ENCODE peak calls at places on chromosomes 4 and X, in four cellular contexts. One of them, this sample, is unnamed.

GRCh38 chrX:40078489-40079288 is 19.1 kb downstream of the BCOR start:
- DNase-seq in hepatocyte: no peak
- DNase-seq in AG09319: no peak
- DNase-seq in amniotic stem cell: no peak
- DNase-seq in this sample: no peak

GRCh38 chr4:173699841-173700475 is 169.9 kb upstream of the HAND2 start:
- DNase-seq in hepatocyte: no peak
- DNase-seq in AG09319: no peak
- DNase-seq in amniotic stem cell: no peak
- DNase-seq in this sample: no peak

GRCh38 chrX:150200820-150201287 is 162.3 kb upstream of the MAMLD1 start:
- DNase-seq in hepatocyte: peak
- DNase-seq in AG09319: peak
- DNase-seq in amniotic stem cell: peak
- DNase-seq in this sample: no peak

GRCh38 chrX:154376768-154377167 is 2.3 kb upstream of the EMD start:
- DNase-seq in hepatocyte: no peak
- DNase-seq in AG09319: no peak
- DNase-seq in amniotic stem cell: no peak
- DNase-seq in this sample: no peak

GRCh38 chrX:53317365-53318069 is 36.1 kb upstream of the IQSEC2 start:
- DNase-seq in hepatocyte: peak
- DNase-seq in AG09319: peak
- DNase-seq in amniotic stem cell: peak
- DNase-seq in this sample: peak

GRCh38 chrX:135625995-135626394 is 87.4 kb upstream of the CT45A1 start:
- DNase-seq in hepatocyte: peak
- DNase-seq in AG09319: no peak
- DNase-seq in amniotic stem cell: no peak
- DNase-seq in this sample: no peak

GRCh38 chr4:178823673-178824072 is 1381.4 kb upstream of the AGA start:
- DNase-seq in hepatocyte: no peak
- DNase-seq in AG09319: no peak
- DNase-seq in amniotic stem cell: no peak
- DNase-seq in this sample: no peak

GRCh38 chrX:130715299-130715698 is 187.7 kb downstream of the ENOX2 start:
- DNase-seq in hepatocyte: no peak
- DNase-seq in AG09319: no peak
- DNase-seq in amniotic stem cell: no peak
- DNase-seq in this sample: no peak

GRCh38 chr4:140252144-140252741 is 98.3 kb upstream of the MAML3 start:
- DNase-seq in hepatocyte: peak
- DNase-seq in AG09319: no peak
- DNase-seq in amniotic stem cell: no peak
- DNase-seq in this sample: peak

GRCh38 chr4:108881190-108881589 is 118.3 kb upstream of the ETNPPL start:
- DNase-seq in hepatocyte: no peak
- DNase-seq in AG09319: no peak
- DNase-seq in amniotic stem cell: peak
- DNase-seq in this sample: no peak

GRCh38 chrX:137052641-137053235 is 18.9 kb upstream of the GPR101 start:
- DNase-seq in hepatocyte: no peak
- DNase-seq in AG09319: no peak
- DNase-seq in amniotic stem cell: no peak
- DNase-seq in this sample: peak

GRCh38 chr4:30191902-30192301 is 528.3 kb upstream of the PCDH7 start:
- DNase-seq in hepatocyte: no peak
- DNase-seq in AG09319: no peak
- DNase-seq in amniotic stem cell: no peak
- DNase-seq in this sample: no peak

GRCh38 chrX:150429577-150429976 is 66.5 kb downstream of the MAMLD1 start:
- DNase-seq in hepatocyte: no peak
- DNase-seq in AG09319: peak
- DNase-seq in amniotic stem cell: no peak
- DNase-seq in this sample: no peak

GRCh38 chr4:89906787-89907521 is 12.3 kb downstream of the MMRN1 start:
- DNase-seq in hepatocyte: no peak
- DNase-seq in AG09319: no peak
- DNase-seq in amniotic stem cell: no peak
- DNase-seq in this sample: no peak

GRCh38 chr4:158938462-158939044 is 164.3 kb upstream of the RAPGEF2 start:
- DNase-seq in hepatocyte: no peak
- DNase-seq in AG09319: no peak
- DNase-seq in amniotic stem cell: no peak
- DNase-seq in this sample: peak

GRCh38 chrX:84363054-84363453 is 139.2 kb downstream of the HDX start:
- DNase-seq in hepatocyte: no peak
- DNase-seq in AG09319: no peak
- DNase-seq in amniotic stem cell: no peak
- DNase-seq in this sample: no peak

GRCh38 chr4:98517444-98518021 is 140.9 kb downstream of the TSPAN5 start:
- DNase-seq in hepatocyte: no peak
- DNase-seq in AG09319: no peak
- DNase-seq in amniotic stem cell: no peak
- DNase-seq in this sample: no peak

GRCh38 chr4:152536545-152537182 is 772 bp upstream of the FBXW7 start:
- DNase-seq in hepatocyte: peak
- DNase-seq in AG09319: no peak
- DNase-seq in amniotic stem cell: no peak
- DNase-seq in this sample: peak

GRCh38 chr4:134952775-134953174 is 751.2 kb upstream of the PABPC4L start:
- DNase-seq in hepatocyte: no peak
- DNase-seq in AG09319: no peak
- DNase-seq in amniotic stem cell: no peak
- DNase-seq in this sample: no peak

GRCh38 chr4:100811046-100811445 is 293.2 kb upstream of the EMCN start:
- DNase-seq in hepatocyte: no peak
- DNase-seq in AG09319: no peak
- DNase-seq in amniotic stem cell: no peak
- DNase-seq in this sample: no peak

GRCh38 chr4:4693258-4693657 is 151.4 kb upstream of the STX18 start:
- DNase-seq in hepatocyte: no peak
- DNase-seq in AG09319: no peak
- DNase-seq in amniotic stem cell: no peak
- DNase-seq in this sample: no peak

GRCh38 chr4:33270403-33270802 is 2550.2 kb downstream of the PCDH7 start:
- DNase-seq in hepatocyte: no peak
- DNase-seq in AG09319: no peak
- DNase-seq in amniotic stem cell: no peak
- DNase-seq in this sample: no peak

GRCh38 chrX:110836982-110837381 is 41.4 kb upstream of the CHRDL1 start:
- DNase-seq in hepatocyte: no peak
- DNase-seq in AG09319: no peak
- DNase-seq in amniotic stem cell: no peak
- DNase-seq in this sample: no peak

GRCh38 chrX:149937881-149938426 is 337 bp downstream of the EOLA2 start:
- DNase-seq in hepatocyte: peak
- DNase-seq in AG09319: no peak
- DNase-seq in amniotic stem cell: no peak
- DNase-seq in this sample: no peak

GRCh38 chr4:107472265-107472948 is 247.6 kb downstream of the PAPSS1 start:
- DNase-seq in hepatocyte: no peak
- DNase-seq in AG09319: no peak
- DNase-seq in amniotic stem cell: no peak
- DNase-seq in this sample: no peak

GRCh38 chr4:168304744-168305459 is 13.7 kb downstream of the DDX60 start:
- DNase-seq in hepatocyte: no peak
- DNase-seq in AG09319: peak
- DNase-seq in amniotic stem cell: peak
- DNase-seq in this sample: no peak

GRCh38 chrX:10744011-10744410 is 123.6 kb upstream of the MID1 start:
- DNase-seq in hepatocyte: no peak
- DNase-seq in AG09319: no peak
- DNase-seq in amniotic stem cell: no peak
- DNase-seq in this sample: no peak

GRCh38 chrX:72306851-72307645 is 1.3 kb upstream of the CITED1 start:
- DNase-seq in hepatocyte: peak
- DNase-seq in AG09319: no peak
- DNase-seq in amniotic stem cell: peak
- DNase-seq in this sample: peak

GRCh38 chr4:167541286-167541685 is 307.0 kb upstream of the SPOCK3 start:
- DNase-seq in hepatocyte: no peak
- DNase-seq in AG09319: no peak
- DNase-seq in amniotic stem cell: no peak
- DNase-seq in this sample: no peak

GRCh38 chr4:161916010-161916409 is 247.8 kb downstream of the FSTL5 start:
- DNase-seq in hepatocyte: no peak
- DNase-seq in AG09319: no peak
- DNase-seq in amniotic stem cell: no peak
- DNase-seq in this sample: no peak

GRCh38 chr4:105369988-105370387 is 103.9 kb downstream of the PPA2 start:
- DNase-seq in hepatocyte: no peak
- DNase-seq in AG09319: no peak
- DNase-seq in amniotic stem cell: peak
- DNase-seq in this sample: no peak

This sample was measured in cerebellum.